ENCODE peak calls at places on chromosomes 5 and 9, in ten cellular contexts. B, T, O, Y, X, J, G, R, F and K are unnamed samples.
A peak's percentile ranks its signal among the peaks of the same experiment; 100 is the strongest.

GRCh38 chr5:151742870-151743294 is 15.5 kb downstream of the ATOX1 start:
- DNase-seq in B (peak; percentile 78), T (peak; percentile 79), O (peak; percentile 69), Y (peak; percentile 86), X (peak; percentile 21), J (peak; percentile 78), G (peak; percentile 39), R (peak; percentile 44), F (peak; percentile 13), K (peak; percentile 62)

GRCh38 chr9:137454145-137454505 is 5.0 kb downstream of the NSMF start:
- DNase-seq in B (peak; percentile 27), T (no peak), O (peak; percentile 74), Y (peak; percentile 45), X (no peak), J (peak; percentile 28), G (peak; percentile 49), R (peak; percentile 47), F (no peak), K (peak; percentile 43)

GRCh38 chr5:127068771-127069330 is 4.5 kb downstream of the C5orf63 start:
- DNase-seq in B (peak; percentile 92), T (peak; percentile 34), O (no peak), Y (peak; percentile 55), X (no peak), J (peak; percentile 17), G (no peak), R (no peak), F (no peak), K (no peak)

GRCh38 chr5:11857391-11857790 is 46.9 kb downstream of the CTNND2 start:
- DNase-seq in B (no peak), T (no peak), O (no peak), Y (no peak), X (no peak), J (no peak), G (no peak), R (no peak), F (no peak), K (no peak)

GRCh38 chr9:77725820-77726219 is 77.7 kb upstream of the GNA14 start:
- DNase-seq in B (no peak), T (no peak), O (no peak), Y (no peak), X (no peak), J (no peak), G (no peak), R (no peak), F (no peak), K (no peak)

GRCh38 chr5:102758576-102758975 is 3.5 kb downstream of the PAM start:
- DNase-seq in B (peak; percentile 32), T (no peak), O (no peak), Y (peak; percentile 40), X (no peak), J (no peak), G (no peak), R (no peak), F (no peak), K (no peak)

GRCh38 chr5:80967500-80968181 is 7.5 kb downstream of the RASGRF2 start:
- DNase-seq in B (peak; percentile 91), T (peak; percentile 81), O (no peak), Y (peak; percentile 89), X (no peak), J (peak; percentile 90), G (no peak), R (no peak), F (no peak), K (no peak)

GRCh38 chr5:55691265-55692105 is 20.6 kb downstream of the SLC38A9 start:
- DNase-seq in B (peak; percentile 79), T (peak; percentile 44), O (no peak), Y (peak; percentile 62), X (no peak), J (peak; percentile 73), G (peak; percentile 53), R (no peak), F (no peak), K (no peak)

GRCh38 chr5:156148307-156148706 is 178.7 kb upstream of the SGCD start:
- DNase-seq in B (no peak), T (no peak), O (no peak), Y (peak; percentile 8), X (no peak), J (no peak), G (no peak), R (no peak), F (no peak), K (no peak)

GRCh38 chr5:6505415-6505763 is 56.7 kb downstream of the UBE2QL1 start:
- DNase-seq in B (no peak), T (no peak), O (no peak), Y (no peak), X (no peak), J (no peak), G (no peak), R (no peak), F (no peak), K (no peak)

GRCh38 chr5:104914536-104915070 is 1352.0 kb upstream of the NUDT12 start:
- DNase-seq in B (no peak), T (no peak), O (no peak), Y (no peak), X (no peak), J (no peak), G (no peak), R (no peak), F (no peak), K (no peak)

GRCh38 chr5:14449052-14449661 is 132.4 kb upstream of the OTULINL start:
- DNase-seq in B (peak; percentile 91), T (no peak), O (peak; percentile 68), Y (peak; percentile 94), X (no peak), J (peak; percentile 96), G (no peak), R (no peak), F (no peak), K (no peak)

GRCh38 chr5:74401566-74402320 is 238.8 kb downstream of the ENC1 start:
- DNase-seq in B (no peak), T (no peak), O (no peak), Y (peak; percentile 14), X (no peak), J (no peak), G (no peak), R (no peak), F (no peak), K (no peak)

GRCh38 chr5:35672995-35673394 is 55.3 kb downstream of the SPEF2 start:
- DNase-seq in B (no peak), T (no peak), O (no peak), Y (no peak), X (no peak), J (no peak), G (no peak), R (no peak), F (peak; percentile 16), K (no peak)

GRCh38 chr9:14741369-14741768 is 18.8 kb upstream of the CER1 start:
- DNase-seq in B (no peak), T (no peak), O (no peak), Y (no peak), X (no peak), J (no peak), G (no peak), R (no peak), F (no peak), K (no peak)

DNA sequence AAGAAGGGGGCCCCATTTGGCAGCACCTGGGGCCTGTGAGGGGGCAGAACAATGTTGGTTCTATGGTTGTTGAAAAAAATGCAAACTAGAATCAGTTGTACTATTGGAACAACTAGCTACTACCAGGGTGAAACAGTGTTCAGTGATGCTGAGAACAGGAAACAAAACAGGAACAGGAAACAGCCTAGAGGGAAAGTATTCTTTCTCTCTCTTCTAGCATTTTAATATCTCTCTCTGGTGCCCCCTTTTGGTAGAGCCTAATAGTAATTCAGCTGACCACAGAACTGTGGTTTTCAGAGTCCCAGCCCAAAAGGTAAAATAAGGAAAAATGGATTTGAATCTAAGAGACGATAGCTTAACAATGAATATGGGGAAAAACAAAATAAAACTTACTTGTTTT is 138.0 kb upstream of the KCNN2 start:
- DNase-seq in B (peak; percentile 38), T (peak; percentile 1), O (peak; percentile 19), Y (no peak), X (no peak), J (no peak), G (peak; percentile 35), R (no peak), F (peak; percentile 27), K (no peak)
- TF ChIP-seq CTCF in B (peak; percentile 46), T (no peak), O (peak; percentile 55), Y (peak; percentile 8), X (peak; percentile 34), J (peak; percentile 18), G (peak; percentile 30), R (peak; percentile 52), F (peak; percentile 63), K (peak; percentile 38)

GRCh38 chr9:87725356-87725899 is 491 bp upstream of the CTSL start:
- DNase-seq in B (peak; percentile 56), T (no peak), O (no peak), Y (peak; percentile 68), X (no peak), J (peak; percentile 58), G (no peak), R (no peak), F (no peak), K (no peak)

GRCh38 chr9:87722393-87722792 is 3.5 kb upstream of the CTSL start:
- DNase-seq in B (no peak), T (no peak), O (no peak), Y (no peak), X (no peak), J (no peak), G (peak; percentile 50), R (no peak), F (peak; percentile 66), K (no peak)

GRCh38 chr9:87725900-87726709 is at the start of gene CTSL:
- DNase-seq in B (peak; percentile 90), T (peak; percentile 87), O (peak; percentile 84), Y (peak; percentile 98), X (peak; percentile 66), J (peak; percentile 89), G (peak; percentile 70), R (peak; percentile 61), F (peak; percentile 91), K (peak; percentile 75)
- TF ChIP-seq CTCF in B (peak; percentile 10), T (no peak), O (peak; percentile 36), Y (no peak), X (peak; percentile 43), J (peak; percentile 5), G (no peak), R (peak; percentile 51), F (peak; percentile 39), K (no peak)

DNA sequence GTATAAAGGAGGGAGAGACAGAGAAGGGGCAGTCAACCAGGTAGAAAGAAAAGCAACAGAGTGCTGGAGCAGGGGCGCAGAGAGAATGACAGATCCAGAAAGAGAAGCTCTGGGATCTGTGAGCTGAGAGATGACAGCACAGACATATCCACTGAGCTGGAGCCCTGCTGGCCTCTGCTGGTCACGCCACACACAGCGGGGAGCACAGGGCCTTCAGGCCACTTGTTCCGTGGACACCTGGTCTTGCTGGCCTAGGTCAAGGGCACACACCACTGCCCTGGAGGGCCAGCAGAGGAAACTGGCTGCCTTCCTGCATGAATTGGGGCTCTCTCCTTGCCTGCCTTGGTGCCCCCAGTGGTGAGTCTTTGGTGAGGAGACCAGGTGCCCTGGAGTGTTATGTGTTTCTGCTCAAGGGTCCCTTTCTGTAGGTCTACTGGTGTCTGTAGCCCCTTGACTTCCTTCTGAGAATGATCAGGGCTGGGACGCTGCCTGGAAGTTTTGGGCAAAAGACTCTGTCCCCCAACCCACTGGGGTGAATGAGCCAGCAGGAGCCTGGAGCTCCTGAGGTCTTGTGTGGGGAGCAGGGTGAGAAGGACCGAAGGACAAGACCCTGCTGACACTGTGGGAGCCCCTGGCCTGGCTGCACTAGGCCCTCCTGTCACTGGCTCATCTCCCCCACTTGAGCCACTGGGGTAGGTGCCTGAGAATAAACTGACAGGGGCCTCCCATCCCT is 59.2 kb upstream of the ADAMTS2 start:
- DNase-seq in B (peak; percentile 61), T (no peak), O (no peak), Y (peak; percentile 59), X (no peak), J (peak; percentile 39), G (peak; percentile 21), R (no peak), F (peak; percentile 14), K (peak; percentile 24)
- TF ChIP-seq CTCF in B (peak; percentile 58), T (no peak), O (peak; percentile 35), Y (peak; percentile 44), X (peak; percentile 7), J (peak; percentile 48), G (peak; percentile 27), R (peak; percentile 15), F (peak; percentile 7), K (no peak)

GRCh38 chr9:121765021-121765950 is 113.9 kb downstream of the DAB2IP start:
- DNase-seq in B (peak; percentile 54), T (peak; percentile 73), O (no peak), Y (peak; percentile 82), X (no peak), J (peak; percentile 81), G (no peak), R (no peak), F (peak; percentile 83), K (no peak)
- TF ChIP-seq CTCF in B (no peak), T (no peak), O (no peak), Y (no peak), X (no peak), J (no peak), G (no peak), R (no peak), F (peak; percentile 56), K (no peak)